ENCODE peak calls at places on chromosomes 5 and 9, in four cellular contexts. H is dorsolateral prefrontal cortex; L is endodermal cell; C is CD4-positive, alpha-beta memory T cell. S is an unnamed sample.

GRCh38 chr9:7936201-7936600 is 136.6 kb upstream of the DMAC1 start:
- DNase-seq in C (no peak), H (no peak), L (peak; percentile 49), S (no peak)

GRCh38 chr9:16023466-16023865 is 470.6 kb downstream of the CCDC171 start:
- DNase-seq in L (no peak), H (no peak), C (no peak), S (no peak)

GRCh38 chr5:147552897-147553296 is 43.0 kb upstream of the DPYSL3 start:
- DNase-seq in L (no peak), C (no peak), H (no peak), S (no peak)

GRCh38 chr9:69499401-69499800 is 172.8 kb downstream of the APBA1 start:
- DNase-seq in L (no peak), H (no peak), C (no peak), S (no peak)

GRCh38 chr9:89817186-89817960 is 212.6 kb downstream of the GADD45G start:
- DNase-seq in H (no peak), L (peak; percentile 25), C (no peak), S (no peak)

GRCh38 chr9:87499455-87500015 is 1.9 kb downstream of the DAPK1 start:
- DNase-seq in L (no peak), C (no peak), H (no peak), S (no peak)

GRCh38 chr9:126667190-126668055 is 53.7 kb downstream of the LMX1B start:
- DNase-seq in C (no peak), L (no peak), H (no peak), S (no peak)

GRCh38 chr5:163696270-163696887 is 191.0 kb downstream of the MAT2B start:
- DNase-seq in L (peak; percentile 84), C (no peak), H (peak; percentile 24), S (peak; percentile 20)

GRCh38 chr5:149432861-149433462 is 53.9 kb upstream of the IL17B start:
- DNase-seq in H (no peak), L (no peak), C (no peak), S (no peak)

GRCh38 chr9:122393284-122393983 is 22.6 kb downstream of the PTGS1 start:
- DNase-seq in C (no peak), L (no peak), H (no peak), S (no peak)

GRCh38 chr9:14400658-14400995 is 86.7 kb upstream of the NFIB start:
- DNase-seq in L (peak; percentile 86), H (peak; percentile 36), C (no peak), S (no peak)

GRCh38 chr5:145872486-145872885 is 328 bp downstream of the GRXCR2 start:
- DNase-seq in C (no peak), H (no peak), L (no peak), S (no peak)

GRCh38 chr9:128068656-128069221 is 707 bp downstream of the SLC25A25 start:
- DNase-seq in L (no peak), H (peak; percentile 31), C (no peak), S (no peak)

GRCh38 chr5:42767491-42768105 is 11.0 kb downstream of the CCDC152 start:
- DNase-seq in H (no peak), C (peak; percentile 40), L (no peak), S (no peak)

GRCh38 chr5:136141561-136141960 is 8.9 kb downstream of the SMAD5 start:
- DNase-seq in C (no peak), L (no peak), H (no peak), S (no peak)

GRCh38 chr5:23014817-23015216 is 161.7 kb upstream of the CDH12 start:
- DNase-seq in C (no peak), H (no peak), L (no peak), S (no peak)

GRCh38 chr9:134442087-134442470 is 115.8 kb downstream of the RXRA start:
- DNase-seq in L (no peak), C (no peak), H (no peak), S (no peak)

GRCh38 chr9:134441227-134442086 is 115.2 kb downstream of the RXRA start:
- DNase-seq in H (no peak), L (no peak), C (no peak), S (no peak)

GRCh38 chr9:134444040-134444315 is 117.7 kb downstream of the RXRA start:
- DNase-seq in H (no peak), L (no peak), C (no peak), S (no peak)

GRCh38 chr9:134443169-134444039 is 117.1 kb downstream of the RXRA start:
- DNase-seq in H (peak; percentile 89), C (peak; percentile 84), L (peak; percentile 92), S (peak; percentile 83)

GRCh38 chr9:134442486-134443168 is 116.4 kb downstream of the RXRA start:
- DNase-seq in C (no peak), H (no peak), L (no peak), S (no peak)
- H3K4me3 ChIP-seq in C (no peak overlapping the region), H (no peak overlapping the region), L (no peak overlapping the region), S (no peak overlapping the region)

DNA sequence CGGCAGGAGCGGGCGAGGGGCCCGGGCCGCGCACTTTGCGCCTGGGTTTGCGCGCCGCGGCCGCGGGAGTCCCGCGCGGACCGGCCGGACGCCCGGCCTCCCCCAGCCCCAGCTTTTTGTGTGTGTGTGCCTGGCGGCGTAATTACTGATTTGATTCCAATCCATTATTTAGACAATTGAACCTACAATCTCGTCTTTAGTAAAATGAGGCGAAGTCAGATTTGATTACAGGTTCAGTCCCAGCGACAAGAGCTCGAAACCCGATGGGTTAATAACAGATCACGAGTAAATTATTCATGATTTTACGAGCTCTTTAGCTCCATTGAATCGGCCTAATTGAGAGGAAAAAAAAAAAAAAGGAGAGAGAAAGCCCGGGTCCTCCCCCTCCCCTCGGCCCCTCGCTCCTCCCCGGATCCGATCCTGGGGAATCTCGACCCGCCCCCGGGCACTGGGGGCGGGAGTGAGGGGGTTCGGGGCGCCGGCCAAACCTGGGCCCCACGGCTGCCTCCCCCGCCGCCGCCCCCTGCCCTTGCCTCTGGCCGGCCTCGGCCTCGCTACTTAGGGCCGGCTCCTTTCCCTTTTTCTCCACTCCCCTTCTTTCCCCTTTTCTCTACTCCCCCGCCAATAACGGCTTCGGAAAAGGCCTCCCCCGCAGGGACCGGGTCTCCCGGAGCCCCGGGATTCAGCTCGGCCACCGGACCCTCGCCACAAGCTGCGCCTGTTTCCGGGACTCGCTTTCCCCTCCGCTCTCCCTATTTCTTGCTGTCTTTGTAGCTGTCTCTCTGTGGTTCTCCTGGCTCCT is 6.6 kb downstream of the LHX2 start:
- DNase-seq in C (no peak), L (peak; percentile 77), H (no peak), S (no peak)
- H3K4me3 ChIP-seq in C (no peak overlapping the region), L (peak overlapping the region; percentile 68), H (peak overlapping the region; percentile 31), S (no peak overlapping the region)

GRCh38 chr9:37002413-37003217 is 31.5 kb downstream of the PAX5 start:
- DNase-seq in L (peak; percentile 63), C (no peak), H (no peak), S (no peak)
- H3K4me3 ChIP-seq in L (no peak overlapping the region), C (no peak overlapping the region), H (no peak overlapping the region), S (no peak overlapping the region)

DNA sequence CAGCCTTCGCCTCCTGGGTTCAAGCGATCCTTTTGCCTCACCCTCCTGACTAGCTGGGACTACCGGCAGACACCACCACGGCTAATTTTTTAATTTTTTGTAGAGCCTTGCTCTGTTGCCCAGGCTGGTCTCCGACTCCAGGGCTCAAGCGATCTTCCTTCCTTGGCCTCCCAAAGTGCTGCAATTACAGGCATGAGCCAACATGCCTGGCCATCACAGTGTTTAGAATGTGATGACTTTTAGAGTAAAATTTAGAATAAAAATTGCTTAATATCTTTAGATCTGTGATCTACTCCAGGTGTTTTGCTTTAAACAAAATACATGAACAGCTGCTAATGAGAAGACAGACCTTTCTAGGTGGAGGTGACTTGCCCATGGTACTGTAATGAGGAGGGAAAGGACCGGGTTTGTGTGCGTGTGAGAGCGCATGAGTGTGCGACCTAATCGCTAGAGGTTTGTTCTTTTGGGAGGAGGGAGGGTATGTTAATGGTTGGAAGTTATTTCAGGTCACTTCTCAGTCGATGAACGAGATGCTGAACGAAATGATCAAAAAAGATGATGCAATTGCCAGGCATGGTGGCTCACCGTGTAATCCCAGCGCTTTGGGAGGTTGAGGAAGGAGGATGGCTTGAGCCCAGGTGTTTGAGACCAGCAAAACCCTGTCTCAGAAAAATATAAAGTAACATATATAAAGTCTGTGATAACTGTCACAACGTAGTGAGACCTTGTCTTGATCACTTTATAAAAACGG is 2.0 kb downstream of the CNOT6 start:
- DNase-seq in C (no peak), L (no peak), H (no peak), S (no peak)
- H3K4me3 ChIP-seq in C (no peak overlapping the region), L (peak overlapping the region; percentile 92), H (no peak overlapping the region), S (no peak overlapping the region)

GRCh38 chr9:37944671-37945481 is 40.9 kb upstream of the SLC25A51 start:
- DNase-seq in L (peak; percentile 72), C (no peak), H (no peak), S (no peak)
- H3K4me3 ChIP-seq in L (no peak overlapping the region), C (no peak overlapping the region), H (no peak overlapping the region), S (no peak overlapping the region)

GRCh38 chr5:151751593-151751992 is 6.8 kb downstream of the ATOX1 start:
- DNase-seq in C (no peak), H (no peak), L (no peak), S (no peak)

GRCh38 chr5:151758141-151758429 is 346 bp downstream of the ATOX1 start:
- DNase-seq in C (no peak), L (no peak), H (peak; percentile 14), S (no peak)

GRCh38 chr5:151757233-151758140 is 944 bp downstream of the ATOX1 start:
- DNase-seq in H (peak; percentile 21), L (no peak), C (no peak), S (no peak)

GRCh38 chr5:151758430-151759241 is at the start of gene ATOX1:
- DNase-seq in H (peak; percentile 92), L (peak; percentile 97), C (peak; percentile 90), S (peak; percentile 64)

GRCh38 chr5:151755383-151755782 is 3.0 kb downstream of the ATOX1 start:
- DNase-seq in C (no peak), L (no peak), H (no peak), S (no peak)
- H3K4me3 ChIP-seq in C (no peak overlapping the region), L (peak overlapping the region; percentile 47), H (no peak overlapping the region), S (no peak overlapping the region)